ENCODE peak calls at places on chromosome 13, in five cellular contexts. O is cardiac muscle cell; D is CD8-positive, alpha-beta memory T cell; C is right cardiac atrium; B is A673. H is an unnamed sample.
A peak's percentile ranks its signal among the peaks of the same experiment; 100 is the strongest.

GRCh38 chr13:82847595-82847994 is 1034.7 kb downstream of the SLITRK1 start:
- DNase-seq in O (no peak), D (no peak), C (no peak), B (no peak), H (no peak)

GRCh38 chr13:76383671-76384461 is 502.3 kb downstream of the KCTD12 start:
- DNase-seq in O (peak; percentile 90), D (no peak), C (no peak), B (no peak), H (no peak)

GRCh38 chr13:69579351-69579750 is 528.3 kb upstream of the ATXN8OS start:
- DNase-seq in O (no peak), D (no peak), C (no peak), B (peak; percentile 1), H (no peak)

GRCh38 chr13:112991611-112992010 is 22.6 kb downstream of the MCF2L start:
- DNase-seq in O (no peak), D (no peak), C (peak; percentile 37), B (no peak), H (no peak)

GRCh38 chr13:34155931-34156607 is 338.1 kb downstream of the RFC3 start:
- DNase-seq in O (peak; percentile 48), D (no peak), C (no peak), B (peak; percentile 12), H (no peak)

GRCh38 chr13:51397262-51397933 is 55.4 kb downstream of the INTS6 start:
- DNase-seq in O (peak; percentile 59), D (no peak), C (no peak), B (no peak), H (no peak)

GRCh38 chr13:32902898-32903297 is 113.3 kb upstream of the KL start:
- DNase-seq in O (peak; percentile 73), D (no peak), C (peak; percentile 96), B (no peak), H (peak; percentile 47)

GRCh38 chr13:44243198-44243852 is 130.3 kb upstream of the SERP2 start:
- DNase-seq in O (peak; percentile 77), D (no peak), C (no peak), B (peak; percentile 26), H (peak; percentile 80)

GRCh38 chr13:37448072-37448471 is 150.5 kb downstream of the POSTN start:
- DNase-seq in O (no peak), D (no peak), C (no peak), B (no peak), H (no peak)

DNA sequence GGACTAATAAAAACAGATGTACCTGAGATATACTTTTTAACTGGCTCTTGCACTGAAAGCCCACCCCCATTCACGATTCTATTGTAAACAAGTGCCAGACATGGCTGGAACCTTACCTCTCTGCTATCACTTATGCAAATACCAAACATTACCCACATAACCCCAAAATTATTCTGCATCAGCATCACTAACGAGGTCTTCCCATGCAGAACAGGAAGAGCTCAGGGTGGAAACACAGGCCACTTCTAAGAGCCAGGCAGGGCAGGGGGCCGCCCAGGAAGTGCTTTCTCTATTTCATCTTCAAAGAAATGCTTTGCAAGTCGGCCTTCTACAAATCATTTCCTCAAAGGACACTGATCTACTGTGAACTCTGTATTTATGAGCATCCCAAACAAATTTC is 7.3 kb downstream of the IRS2 start:
- DNase-seq in O (no peak), D (peak; percentile 14), C (peak; percentile 55), B (peak; percentile 65), H (no peak)
- H3K4me1 ChIP-seq in O (peaks cover 24% of the 10 kb centered on the region), D (peaks cover 48% of the 10 kb centered on the region), C (peaks cover 9% of the 10 kb centered on the region), B (peaks cover 26% of the 10 kb centered on the region), H (no peaks in the 10 kb centered on the region)

GRCh38 chr13:98915563-98916348 is 62.1 kb downstream of the DOCK9 start:
- DNase-seq in O (no peak), D (no peak), C (no peak), B (no peak), H (no peak)
- H3K4me1 ChIP-seq in O (peaks cover 29% of the 10 kb centered on the region), D (peaks cover 24% of the 10 kb centered on the region), C (peaks cover 10% of the 10 kb centered on the region), B (no peaks in the 10 kb centered on the region), H (no peaks in the 10 kb centered on the region)

GRCh38 chr13:85383291-85383690 is 415.9 kb downstream of the SLITRK6 start:
- DNase-seq in O (no peak), D (no peak), C (no peak), B (no peak), H (no peak)

GRCh38 chr13:85381082-85381481 is 418.1 kb downstream of the SLITRK6 start:
- DNase-seq in O (no peak), D (no peak), C (no peak), B (no peak), H (no peak)

GRCh38 chr13:85386424-85386823 is 412.8 kb downstream of the SLITRK6 start:
- DNase-seq in O (peak; percentile 8), D (no peak), C (no peak), B (no peak), H (peak; percentile 23)
- H3K4me1 ChIP-seq in O (no peaks in the 10 kb centered on the region), D (no peaks in the 10 kb centered on the region), C (no peaks in the 10 kb centered on the region), B (no peaks in the 10 kb centered on the region), H (no peaks in the 10 kb centered on the region)

DNA sequence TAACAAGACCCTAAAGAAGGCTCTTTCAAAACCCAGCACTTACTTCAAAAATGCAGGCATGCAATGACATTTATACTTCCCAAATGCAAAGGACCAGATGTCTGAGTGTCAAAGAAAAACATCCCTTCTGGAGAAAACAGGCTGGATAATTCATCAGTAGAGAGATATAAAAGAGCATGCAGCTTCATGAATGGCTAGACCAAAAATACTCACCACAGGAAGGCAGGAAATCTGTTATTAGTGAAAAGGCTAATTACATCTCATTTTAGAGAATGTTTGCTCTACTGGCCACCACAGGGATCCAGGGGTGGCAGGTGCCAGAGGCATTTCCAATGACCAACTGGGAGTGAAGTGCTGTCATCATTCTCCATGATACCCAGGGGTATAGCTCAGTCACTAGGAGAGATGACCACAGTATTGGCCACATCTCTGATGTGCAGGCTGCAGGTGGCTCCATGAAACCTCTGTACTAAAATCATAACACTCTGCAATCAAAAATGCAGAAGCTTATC is 106.5 kb downstream of the LHFPL6 start:
- DNase-seq in O (no peak), D (no peak), C (no peak), B (peak; percentile 87), H (no peak)
- H3K4me1 ChIP-seq in O (peaks cover 5% of the 10 kb centered on the region), D (no peaks in the 10 kb centered on the region), C (peaks cover 14% of the 10 kb centered on the region), B (peaks cover 68% of the 10 kb centered on the region), H (no peaks in the 10 kb centered on the region)

DNA sequence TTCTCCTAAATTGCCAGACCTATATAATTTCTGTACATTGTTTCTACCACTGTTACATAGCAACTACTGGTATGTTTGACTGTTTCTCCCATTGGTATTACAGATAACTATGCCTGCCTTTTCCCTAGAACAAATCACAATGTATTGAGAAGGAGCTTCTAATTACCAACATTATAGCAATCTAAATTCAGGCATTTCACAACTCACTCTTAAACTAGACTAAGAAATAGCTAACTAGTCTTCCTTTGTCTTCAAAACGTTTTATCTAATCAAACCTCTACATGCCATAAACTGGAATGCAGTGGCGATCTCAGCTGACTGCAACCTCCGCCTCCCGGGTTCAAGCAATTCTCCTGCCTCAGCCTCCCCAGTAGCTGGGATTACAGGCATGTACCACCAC is 18.2 kb downstream of the RBM26 start:
- DNase-seq in O (no peak), D (no peak), C (no peak), B (no peak), H (no peak)
- H3K4me1 ChIP-seq in O (peaks cover 6% of the 10 kb centered on the region), D (peaks cover 67% of the 10 kb centered on the region), C (peaks cover 2% of the 10 kb centered on the region), B (peaks cover 8% of the 10 kb centered on the region), H (peaks cover 5% of the 10 kb centered on the region)

H was measured in BE2C.